ENCODE peak calls at places on chromosomes 12 and 14, in nine cellular contexts. G, Z, S, C, P, B, Y, N and K are unnamed samples.
A peak's percentile ranks its signal among the peaks of the same experiment; 100 is the strongest.

GRCh38 chr12:119808441-119808840 is 68.7 kb downstream of the CIT start:
- DNase-seq in N (no peak), Y (no peak), Z (no peak), P (no peak), S (peak; percentile 70), C (peak; percentile 61), B (no peak), G (no peak), K (no peak)

GRCh38 chr12:93950321-93950720 is 198.1 kb upstream of the PLXNC1 start:
- DNase-seq in S (no peak), Z (no peak), G (no peak), N (no peak), B (no peak), C (no peak), P (no peak), Y (no peak), K (no peak)

GRCh38 chr12:75478395-75478794 is 2.2 kb upstream of the GLIPR1 start:
- DNase-seq in G (no peak), Z (no peak), B (no peak), P (peak; percentile 78), Y (no peak), C (no peak), S (no peak), N (no peak), K (no peak)

GRCh38 chr14:72736348-72736747 is 157.6 kb downstream of the DPF3 start:
- DNase-seq in C (no peak), Y (no peak), G (no peak), S (peak; percentile 80), B (no peak), N (no peak), P (peak; percentile 59), Z (no peak), K (no peak)

GRCh38 chr14:52944267-52944666 is 6.6 kb downstream of the FERMT2 start:
- DNase-seq in N (no peak), S (no peak), P (no peak), Y (no peak), C (no peak), B (no peak), Z (no peak), G (no peak), K (no peak)

GRCh38 chr12:39846971-39847661 is 227.5 kb upstream of the ABCD2 start:
- DNase-seq in G (no peak), N (no peak), Z (no peak), P (no peak), S (no peak), Y (no peak), B (no peak), C (peak; percentile 16), K (no peak)

GRCh38 chr14:22980672-22981089 is 1.7 kb downstream of the AJUBA start:
- DNase-seq in Z (no peak), Y (no peak), N (no peak), B (no peak), G (no peak), P (peak; percentile 36), S (peak; percentile 38), C (no peak), K (no peak)

GRCh38 chr12:25458047-25458552 is 95.0 kb downstream of the LMNTD1 start:
- DNase-seq in Z (no peak), G (no peak), Y (peak; percentile 95), S (peak; percentile 99), C (peak; percentile 80), B (no peak), P (peak; percentile 88), N (peak; percentile 89), K (no peak)

GRCh38 chr12:39611818-39612217 is 7.8 kb downstream of the ABCD2 start:
- DNase-seq in Y (no peak), N (no peak), B (no peak), S (no peak), P (no peak), C (no peak), G (no peak), Z (no peak), K (no peak)

GRCh38 chr12:94418517-94418916 is 41.1 kb downstream of the CEP83 start:
- DNase-seq in B (no peak), P (peak; percentile 61), C (no peak), N (no peak), Y (no peak), Z (no peak), S (no peak), G (no peak), K (no peak)

GRCh38 chr12:122227341-122227740 is 1.5 kb upstream of the DIABLO start:
- DNase-seq in N (no peak), Z (no peak), G (no peak), P (no peak), S (no peak), Y (no peak), C (no peak), B (no peak), K (no peak)

GRCh38 chr12:48693572-48693971 is 11.5 kb upstream of the KANSL2 start:
- DNase-seq in B (no peak), S (no peak), N (no peak), G (no peak), C (no peak), P (no peak), Z (no peak), Y (no peak), K (no peak)

GRCh38 chr12:93302331-93303229 is 75.1 kb upstream of the NUDT4 start:
- DNase-seq in S (peak; percentile 72), C (no peak), Y (no peak), P (peak; percentile 35), Z (no peak), B (no peak), N (no peak), G (no peak), K (no peak)

GRCh38 chr12:54634795-54635194 is at the start of gene LACRT:
- DNase-seq in N (no peak), P (no peak), S (no peak), Z (no peak), C (no peak), Y (no peak), G (no peak), B (no peak), K (no peak)

GRCh38 chr12:51424094-51424661 is 453 bp upstream of the SLC4A8 start:
- DNase-seq in P (no peak), N (no peak), G (no peak), Y (no peak), Z (no peak), C (no peak), S (no peak), B (no peak), K (no peak)

GRCh38 chr12:51424662-51425539 is at the start of gene SLC4A8:
- DNase-seq in N (no peak), C (peak; percentile 41), S (peak; percentile 87), P (peak; percentile 76), Y (peak; percentile 57), G (peak; percentile 94), Z (peak; percentile 99), B (no peak), K (peak; percentile 80)

GRCh38 chr12:51429705-51430104 is 5.1 kb downstream of the SLC4A8 start:
- DNase-seq in Y (no peak), S (no peak), G (no peak), Z (no peak), N (no peak), C (no peak), P (no peak), B (no peak), K (no peak)

GRCh38 chr12:51430196-51430895 is 5.7 kb downstream of the SLC4A8 start:
- DNase-seq in G (no peak), Y (no peak), N (no peak), P (no peak), S (no peak), Z (no peak), C (no peak), B (no peak), K (no peak)

GRCh38 chr12:51428256-51428655 is 3.6 kb downstream of the SLC4A8 start:
- DNase-seq in C (no peak), Y (no peak), N (no peak), S (no peak), Z (no peak), P (no peak), B (no peak), G (no peak), K (peak; percentile 64)
- TF ChIP-seq CTCF in C (no peak), Y (no peak), N (no peak), S (no peak), Z (no peak), P (no peak), B (no peak), G (no peak), K (no peak)

DNA sequence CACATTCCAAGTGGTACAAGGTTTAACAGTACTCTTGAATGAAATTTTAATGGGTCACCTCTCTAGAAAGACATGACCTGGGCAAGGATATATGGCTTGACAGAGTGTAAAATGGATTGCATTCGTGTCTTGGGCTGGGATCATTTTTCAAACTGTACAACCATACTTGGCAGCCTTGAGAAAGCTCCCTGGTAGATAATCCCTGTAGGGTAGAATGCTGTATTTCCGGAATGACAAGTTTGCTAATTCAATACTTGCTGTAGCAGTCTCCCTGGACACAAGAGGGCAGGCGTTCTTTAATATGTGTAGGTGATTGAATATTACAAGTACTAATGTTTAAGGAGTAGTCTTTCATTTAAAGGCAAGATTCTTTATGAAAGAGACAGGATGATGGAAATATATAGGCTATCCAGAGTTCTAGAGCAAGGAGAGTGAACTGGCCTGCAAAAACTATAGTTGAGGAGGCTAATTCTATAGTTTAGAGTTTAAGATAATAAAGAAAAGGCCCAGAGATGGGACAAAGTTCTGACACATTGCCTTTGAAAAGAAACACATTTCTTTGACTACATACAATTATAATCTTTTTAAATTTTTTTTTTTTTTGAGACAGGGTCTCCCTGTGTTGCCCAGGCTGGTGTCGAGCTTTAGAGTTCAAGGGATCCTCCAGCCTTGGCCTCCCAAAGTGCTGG is 53.4 kb downstream of the PLBD1 start:
- DNase-seq in C (no peak), P (peak; percentile 34), B (no peak), Y (peak; percentile 71), Z (no peak), S (peak; percentile 11), G (no peak), N (peak; percentile 93), K (no peak)
- TF ChIP-seq CTCF in C (peak; percentile 28), P (peak; percentile 41), B (peak; percentile 78), Y (peak; percentile 56), Z (no peak), S (peak; percentile 46), G (peak; percentile 85), N (peak; percentile 79), K (peak; percentile 33)

DNA sequence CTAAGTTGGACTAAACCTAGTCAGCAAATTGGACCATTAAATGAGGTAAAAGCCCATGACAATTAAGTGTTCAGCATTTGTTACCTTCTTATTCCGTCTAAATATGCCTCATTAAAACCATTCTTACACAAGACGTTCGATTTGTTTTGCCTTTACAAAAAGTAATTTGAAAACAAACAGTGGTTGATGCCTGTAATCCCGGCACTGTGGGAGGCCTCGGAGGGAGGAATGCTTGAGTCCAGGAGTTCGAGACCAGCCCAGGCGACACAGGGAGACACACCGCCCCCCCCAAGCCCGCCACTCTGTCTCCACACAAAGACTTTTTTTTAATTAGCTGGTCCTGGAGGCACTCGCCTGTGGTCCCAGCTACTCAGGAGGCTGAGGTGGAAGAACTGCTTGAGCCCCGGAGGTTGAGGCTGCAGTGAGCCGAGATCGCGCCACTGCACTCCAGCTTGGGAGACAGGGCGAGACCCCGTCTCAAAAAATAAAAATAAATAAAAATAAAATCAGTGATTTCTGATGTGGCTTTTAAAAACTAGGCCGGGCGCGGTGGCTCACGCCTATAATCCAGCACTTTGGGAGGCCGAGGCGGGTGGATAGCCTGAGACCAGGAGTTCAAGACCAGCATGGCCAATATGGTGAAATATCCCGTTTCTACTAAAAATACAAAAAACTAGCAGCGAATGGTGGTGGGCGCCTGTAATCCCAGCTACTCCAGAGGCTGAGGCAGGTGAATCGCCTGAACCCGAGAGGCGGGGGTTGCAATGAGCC is 856 bp upstream of the EIF4B start:
- DNase-seq in Y (no peak), B (no peak), S (no peak), C (no peak), N (no peak), G (no peak), P (peak; percentile 42), Z (peak; percentile 29), K (no peak)
- TF ChIP-seq CTCF in Y (no peak), B (no peak), S (no peak), C (no peak), N (no peak), G (no peak), P (no peak), Z (no peak), K (no peak)

GRCh38 chr12:15590180-15590826 is 198.9 kb downstream of the EPS8 start:
- DNase-seq in Y (peak; percentile 60), B (no peak), Z (no peak), G (peak; percentile 39), S (peak; percentile 64), N (peak; percentile 55), P (peak; percentile 82), C (peak; percentile 37), K (peak; percentile 41)
- TF ChIP-seq CTCF in Y (peak; percentile 76), B (peak; percentile 88), Z (peak; percentile 81), G (peak; percentile 99), S (peak; percentile 96), N (peak; percentile 92), P (peak; percentile 87), C (peak; percentile 92), K (peak; percentile 93)